ENCODE peak calls at places on chromosomes 2 and 18, in seven cellular contexts. One of them, this sample, is unnamed.

GRCh38 chr2:175195012-175195411 is 13.5 kb upstream of the ATP5MC3 start:
- DNase-seq in epithelial cell of esophagus: no peak
- DNase-seq in lower lobe of right lung: no peak
- DNase-seq in GM23338: no peak
- DNase-seq in brain microvascular endothelial cell: no peak
- DNase-seq in AG04450: no peak
- DNase-seq in left lung: no peak
- DNase-seq in this sample: no peak

GRCh38 chr18:31667185-31667584 is 17.2 kb downstream of the B4GALT6 start:
- DNase-seq in lower lobe of right lung: no peak
- DNase-seq in left lung: no peak
- DNase-seq in brain microvascular endothelial cell: peak; percentile 41
- DNase-seq in GM23338: no peak
- DNase-seq in AG04450: no peak
- DNase-seq in epithelial cell of esophagus: no peak
- DNase-seq in this sample: no peak

GRCh38 chr2:236334122-236334876 is 70.1 kb upstream of the ASB18 start:
- DNase-seq in brain microvascular endothelial cell: no peak
- DNase-seq in lower lobe of right lung: no peak
- DNase-seq in epithelial cell of esophagus: no peak
- DNase-seq in GM23338: no peak
- DNase-seq in left lung: no peak
- DNase-seq in AG04450: no peak
- DNase-seq in this sample: no peak

GRCh38 chr2:172461591-172462392 is 34.4 kb downstream of the ITGA6 start:
- DNase-seq in left lung: peak; percentile 70
- DNase-seq in GM23338: peak; percentile 89
- DNase-seq in AG04450: no peak
- DNase-seq in brain microvascular endothelial cell: no peak
- DNase-seq in lower lobe of right lung: peak; percentile 77
- DNase-seq in epithelial cell of esophagus: peak; percentile 74
- DNase-seq in this sample: no peak

GRCh38 chr2:219221956-219222518 is 3.3 kb upstream of the ABCB6 start:
- DNase-seq in lower lobe of right lung: no peak
- DNase-seq in brain microvascular endothelial cell: no peak
- DNase-seq in left lung: no peak
- DNase-seq in AG04450: no peak
- DNase-seq in GM23338: no peak
- DNase-seq in epithelial cell of esophagus: no peak
- DNase-seq in this sample: no peak

GRCh38 chr18:2978626-2979025 is 34.3 kb downstream of the LPIN2 start:
- DNase-seq in brain microvascular endothelial cell: peak; percentile 88
- DNase-seq in left lung: no peak
- DNase-seq in AG04450: peak; percentile 34
- DNase-seq in epithelial cell of esophagus: peak; percentile 53
- DNase-seq in GM23338: no peak
- DNase-seq in lower lobe of right lung: no peak
- DNase-seq in this sample: peak; percentile 69

GRCh38 chr2:241309684-241310117 is 5.8 kb downstream of the HDLBP start:
- DNase-seq in AG04450: no peak
- DNase-seq in GM23338: no peak
- DNase-seq in epithelial cell of esophagus: peak; percentile 66
- DNase-seq in brain microvascular endothelial cell: peak; percentile 72
- DNase-seq in lower lobe of right lung: no peak
- DNase-seq in left lung: no peak
- DNase-seq in this sample: no peak

GRCh38 chr2:30969006-30969405 is 161.8 kb upstream of the CAPN13 start:
- DNase-seq in epithelial cell of esophagus: peak; percentile 20
- DNase-seq in AG04450: no peak
- DNase-seq in lower lobe of right lung: no peak
- DNase-seq in GM23338: no peak
- DNase-seq in brain microvascular endothelial cell: no peak
- DNase-seq in left lung: no peak
- DNase-seq in this sample: no peak

GRCh38 chr2:157751462-157752058 is 122.9 kb upstream of the ACVR1C start:
- DNase-seq in lower lobe of right lung: no peak
- DNase-seq in left lung: no peak
- DNase-seq in epithelial cell of esophagus: peak; percentile 90
- DNase-seq in GM23338: peak; percentile 72
- DNase-seq in AG04450: no peak
- DNase-seq in brain microvascular endothelial cell: peak; percentile 36
- DNase-seq in this sample: peak; percentile 66

GRCh38 chr2:68463287-68463877 is 3.7 kb downstream of the FBXO48 start:
- DNase-seq in AG04450: peak; percentile 21
- DNase-seq in epithelial cell of esophagus: peak; percentile 73
- DNase-seq in lower lobe of right lung: no peak
- DNase-seq in GM23338: peak; percentile 73
- DNase-seq in brain microvascular endothelial cell: no peak
- DNase-seq in left lung: no peak
- DNase-seq in this sample: peak; percentile 44

GRCh38 chr2:202035089-202035940 is 1.7 kb downstream of the FZD7 start:
- DNase-seq in epithelial cell of esophagus: peak; percentile 40
- DNase-seq in left lung: peak; percentile 59
- DNase-seq in AG04450: no peak
- DNase-seq in lower lobe of right lung: peak; percentile 70
- DNase-seq in brain microvascular endothelial cell: peak; percentile 48
- DNase-seq in GM23338: peak; percentile 64
- DNase-seq in this sample: no peak

GRCh38 chr2:197209742-197210408 is 100.7 kb downstream of the ANKRD44 start:
- DNase-seq in epithelial cell of esophagus: peak; percentile 20
- DNase-seq in AG04450: no peak
- DNase-seq in left lung: peak; percentile 68
- DNase-seq in brain microvascular endothelial cell: no peak
- DNase-seq in GM23338: no peak
- DNase-seq in lower lobe of right lung: peak; percentile 59
- DNase-seq in this sample: no peak

GRCh38 chr18:23504720-23505119 is 1.4 kb downstream of the RMC1 start:
- DNase-seq in brain microvascular endothelial cell: no peak
- DNase-seq in epithelial cell of esophagus: no peak
- DNase-seq in GM23338: no peak
- DNase-seq in lower lobe of right lung: no peak
- DNase-seq in left lung: no peak
- DNase-seq in AG04450: no peak
- DNase-seq in this sample: no peak

GRCh38 chr18:76098728-76099514 is 396.1 kb downstream of the ZNF516 start:
- DNase-seq in AG04450: no peak
- DNase-seq in lower lobe of right lung: no peak
- DNase-seq in brain microvascular endothelial cell: no peak
- DNase-seq in left lung: no peak
- DNase-seq in GM23338: no peak
- DNase-seq in epithelial cell of esophagus: no peak
- DNase-seq in this sample: no peak

GRCh38 chr2:226797289-226797988 is 2.2 kb downstream of the IRS1 start:
- DNase-seq in left lung: peak; percentile 34
- DNase-seq in GM23338: no peak
- DNase-seq in lower lobe of right lung: peak; percentile 47
- DNase-seq in epithelial cell of esophagus: no peak
- DNase-seq in brain microvascular endothelial cell: no peak
- DNase-seq in AG04450: no peak
- DNase-seq in this sample: no peak

GRCh38 chr2:176464886-176465564 is 195.8 kb downstream of the MTX2 start:
- DNase-seq in left lung: no peak
- DNase-seq in brain microvascular endothelial cell: no peak
- DNase-seq in lower lobe of right lung: no peak
- DNase-seq in AG04450: no peak
- DNase-seq in epithelial cell of esophagus: no peak
- DNase-seq in GM23338: no peak
- DNase-seq in this sample: no peak

GRCh38 chr18:27353273-27353672 is 168.2 kb upstream of the CHST9 start:
- DNase-seq in brain microvascular endothelial cell: no peak
- DNase-seq in lower lobe of right lung: no peak
- DNase-seq in GM23338: no peak
- DNase-seq in AG04450: no peak
- DNase-seq in left lung: no peak
- DNase-seq in epithelial cell of esophagus: no peak
- DNase-seq in this sample: no peak

GRCh38 chr2:60485550-60485949 is 67.9 kb downstream of the BCL11A start:
- DNase-seq in GM23338: no peak
- DNase-seq in lower lobe of right lung: no peak
- DNase-seq in brain microvascular endothelial cell: no peak
- DNase-seq in AG04450: no peak
- DNase-seq in left lung: no peak
- DNase-seq in epithelial cell of esophagus: no peak
- DNase-seq in this sample: no peak

GRCh38 chr2:222835142-222835822 is 25.6 kb upstream of the ACSL3 start:
- DNase-seq in GM23338: no peak
- DNase-seq in lower lobe of right lung: no peak
- DNase-seq in epithelial cell of esophagus: peak; percentile 85
- DNase-seq in brain microvascular endothelial cell: no peak
- DNase-seq in AG04450: no peak
- DNase-seq in left lung: no peak
- DNase-seq in this sample: no peak

GRCh38 chr2:81658227-81658626 is 1353.7 kb upstream of the LRRTM1 start:
- DNase-seq in left lung: no peak
- DNase-seq in lower lobe of right lung: no peak
- DNase-seq in epithelial cell of esophagus: peak; percentile 46
- DNase-seq in brain microvascular endothelial cell: no peak
- DNase-seq in AG04450: no peak
- DNase-seq in GM23338: no peak
- DNase-seq in this sample: no peak

GRCh38 chr18:5107990-5108389 is 89.1 kb downstream of the AKAIN1 start:
- DNase-seq in left lung: no peak
- DNase-seq in epithelial cell of esophagus: no peak
- DNase-seq in brain microvascular endothelial cell: no peak
- DNase-seq in AG04450: no peak
- DNase-seq in GM23338: peak; percentile 20
- DNase-seq in lower lobe of right lung: no peak
- DNase-seq in this sample: no peak

GRCh38 chr18:48548404-48548771 is 9.6 kb downstream of the CTIF start:
- DNase-seq in AG04450: no peak
- DNase-seq in epithelial cell of esophagus: peak; percentile 90
- DNase-seq in lower lobe of right lung: no peak
- DNase-seq in GM23338: no peak
- DNase-seq in brain microvascular endothelial cell: no peak
- DNase-seq in left lung: no peak
- DNase-seq in this sample: no peak

GRCh38 chr2:50746526-50746925 is 285.4 kb downstream of the NRXN1 start:
- DNase-seq in lower lobe of right lung: no peak
- DNase-seq in brain microvascular endothelial cell: peak; percentile 49
- DNase-seq in AG04450: no peak
- DNase-seq in left lung: no peak
- DNase-seq in epithelial cell of esophagus: peak; percentile 42
- DNase-seq in GM23338: peak; percentile 67
- DNase-seq in this sample: no peak

GRCh38 chr2:127463155-127463991 is 45.1 kb downstream of the PROC start:
- DNase-seq in lower lobe of right lung: no peak
- DNase-seq in epithelial cell of esophagus: no peak
- DNase-seq in AG04450: no peak
- DNase-seq in brain microvascular endothelial cell: no peak
- DNase-seq in left lung: no peak
- DNase-seq in GM23338: peak; percentile 77
- DNase-seq in this sample: peak; percentile 5

GRCh38 chr2:12162269-12163247 is 416.1 kb downstream of the LPIN1 start:
- DNase-seq in epithelial cell of esophagus: no peak
- DNase-seq in brain microvascular endothelial cell: no peak
- DNase-seq in left lung: no peak
- DNase-seq in AG04450: no peak
- DNase-seq in GM23338: no peak
- DNase-seq in lower lobe of right lung: no peak
- DNase-seq in this sample: no peak

GRCh38 chr2:207403950-207404349 is 125.8 kb upstream of the CREB1 start:
- DNase-seq in left lung: no peak
- DNase-seq in epithelial cell of esophagus: no peak
- DNase-seq in lower lobe of right lung: no peak
- DNase-seq in GM23338: no peak
- DNase-seq in AG04450: no peak
- DNase-seq in brain microvascular endothelial cell: no peak
- DNase-seq in this sample: no peak

GRCh38 chr2:37507703-37508102 is 163.3 kb downstream of the QPCT start:
- DNase-seq in left lung: no peak
- DNase-seq in GM23338: no peak
- DNase-seq in lower lobe of right lung: no peak
- DNase-seq in AG04450: peak; percentile 47
- DNase-seq in epithelial cell of esophagus: no peak
- DNase-seq in brain microvascular endothelial cell: no peak
- DNase-seq in this sample: no peak

GRCh38 chr2:128797937-128798336 is 479.3 kb upstream of the HS6ST1 start:
- DNase-seq in epithelial cell of esophagus: no peak
- DNase-seq in lower lobe of right lung: no peak
- DNase-seq in left lung: no peak
- DNase-seq in brain microvascular endothelial cell: no peak
- DNase-seq in AG04450: no peak
- DNase-seq in GM23338: no peak
- DNase-seq in this sample: no peak
- H3K4me3 ChIP-seq in epithelial cell of esophagus: no peak overlapping the region
- H3K4me3 ChIP-seq in lower lobe of right lung: no peak overlapping the region
- H3K4me3 ChIP-seq in left lung: no peak overlapping the region
- H3K4me3 ChIP-seq in brain microvascular endothelial cell: no peak overlapping the region
- H3K4me3 ChIP-seq in AG04450: no peak overlapping the region
- H3K4me3 ChIP-seq in GM23338: no peak overlapping the region
- H3K4me3 ChIP-seq in this sample: no peak overlapping the region

GRCh38 chr2:231926180-231926741 is at the start of gene NPPC:
- DNase-seq in AG04450: no peak
- DNase-seq in GM23338: peak; percentile 84
- DNase-seq in brain microvascular endothelial cell: peak; percentile 22
- DNase-seq in epithelial cell of esophagus: peak; percentile 73
- DNase-seq in left lung: peak; percentile 30
- DNase-seq in lower lobe of right lung: peak; percentile 51
- DNase-seq in this sample: no peak
- H3K4me3 ChIP-seq in AG04450: peak within 1 kb of the TSS; percentile 50
- H3K4me3 ChIP-seq in GM23338: peak within 1 kb of the TSS; percentile 81
- H3K4me3 ChIP-seq in brain microvascular endothelial cell: peak within 1 kb of the TSS; percentile 43
- H3K4me3 ChIP-seq in epithelial cell of esophagus: peak within 1 kb of the TSS; percentile 37
- H3K4me3 ChIP-seq in left lung: peak within 1 kb of the TSS; percentile 26
- H3K4me3 ChIP-seq in lower lobe of right lung: peak within 1 kb of the TSS; percentile 50
- H3K4me3 ChIP-seq in this sample: peak within 1 kb of the TSS; percentile 35

DNA sequence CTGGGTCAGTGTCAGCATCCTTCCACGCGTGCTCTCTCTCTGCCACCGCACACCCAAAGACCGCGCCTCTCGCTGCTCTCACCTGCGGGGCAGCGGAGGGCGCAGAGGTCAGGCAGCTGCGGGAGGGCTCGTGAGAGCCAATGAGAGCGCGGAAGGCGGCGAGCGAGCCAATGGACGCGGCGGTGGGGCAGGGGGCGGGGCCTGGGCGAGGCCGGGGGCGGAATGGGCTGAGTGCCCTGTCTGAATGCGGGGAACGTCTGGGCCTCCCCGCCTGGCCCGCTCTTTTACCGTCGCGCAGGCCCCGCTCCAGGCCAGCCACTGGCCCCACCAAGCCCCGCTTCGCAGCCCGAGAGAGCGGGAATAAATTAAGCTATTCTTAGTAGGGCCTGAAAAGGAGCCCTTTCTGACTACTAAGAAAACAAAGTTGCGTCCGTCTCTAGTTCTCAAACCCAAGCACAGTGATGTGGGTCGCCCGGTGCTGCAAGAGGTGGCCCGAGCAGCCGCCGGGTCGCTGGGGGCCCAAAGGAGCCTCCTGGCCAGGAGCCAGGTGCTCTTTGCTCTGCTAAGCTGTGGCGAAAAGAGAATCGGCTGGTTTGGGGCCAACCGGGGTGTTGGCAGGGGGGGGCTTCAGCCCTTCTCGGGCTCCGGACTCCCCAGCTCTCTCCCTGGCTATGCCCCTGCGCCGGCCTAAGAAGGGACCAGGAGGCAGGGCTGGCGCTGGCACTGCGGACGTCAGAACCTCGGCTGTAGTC is 81.1 kb upstream of the GLI2 start:
- DNase-seq in epithelial cell of esophagus: no peak
- DNase-seq in GM23338: peak; percentile 91
- DNase-seq in AG04450: no peak
- DNase-seq in left lung: no peak
- DNase-seq in lower lobe of right lung: no peak
- DNase-seq in brain microvascular endothelial cell: no peak
- DNase-seq in this sample: no peak
- H3K4me3 ChIP-seq in epithelial cell of esophagus: no peak overlapping the region
- H3K4me3 ChIP-seq in GM23338: peak overlapping the region; percentile 60
- H3K4me3 ChIP-seq in AG04450: no peak overlapping the region
- H3K4me3 ChIP-seq in left lung: no peak overlapping the region
- H3K4me3 ChIP-seq in lower lobe of right lung: no peak overlapping the region
- H3K4me3 ChIP-seq in brain microvascular endothelial cell: no peak overlapping the region
- H3K4me3 ChIP-seq in this sample: no peak overlapping the region

GRCh38 chr2:132814651-132815050 is 144.6 kb upstream of the LYPD1 start:
- DNase-seq in epithelial cell of esophagus: no peak
- DNase-seq in lower lobe of right lung: no peak
- DNase-seq in brain microvascular endothelial cell: no peak
- DNase-seq in GM23338: no peak
- DNase-seq in left lung: no peak
- DNase-seq in AG04450: no peak
- DNase-seq in this sample: no peak
- H3K4me3 ChIP-seq in epithelial cell of esophagus: no peak overlapping the region
- H3K4me3 ChIP-seq in lower lobe of right lung: no peak overlapping the region
- H3K4me3 ChIP-seq in brain microvascular endothelial cell: no peak overlapping the region
- H3K4me3 ChIP-seq in GM23338: no peak overlapping the region
- H3K4me3 ChIP-seq in left lung: no peak overlapping the region
- H3K4me3 ChIP-seq in AG04450: no peak overlapping the region
- H3K4me3 ChIP-seq in this sample: no peak overlapping the region

This sample was measured in astrocyte of the cerebellum.